ENCODE peak calls at places on chromosomes 2 and 18, in five cellular contexts. N, U, C, A and Z are unnamed samples.

GRCh38 chr2:109280804-109281203 is 151.8 kb downstream of the SH3RF3 start:
- DNase-seq in N (no peak), U (no peak), C (no peak), A (no peak), Z (no peak)

GRCh38 chr2:163800889-163801498 is 65.2 kb upstream of the FIGN start:
- DNase-seq in N (no peak), U (no peak), C (peak), A (no peak), Z (no peak)

GRCh38 chr18:54616220-54616848 is 25.3 kb downstream of the DYNAP start:
- DNase-seq in N (peak), U (no peak), C (no peak), A (no peak), Z (no peak)

GRCh38 chr2:106107509-106108131 is 86.5 kb downstream of the UXS1 start:
- DNase-seq in N (no peak), U (peak), C (no peak), A (no peak), Z (peak)

GRCh38 chr2:3628800-3629199 is 29.2 kb upstream of the ALLC start:
- DNase-seq in N (no peak), U (no peak), C (no peak), A (no peak), Z (no peak)

GRCh38 chr18:8662574-8663255 is 42.6 kb upstream of the MTCL1 start:
- DNase-seq in N (no peak), U (no peak), C (no peak), A (no peak), Z (no peak)

GRCh38 chr18:13542520-13542847 is 183.9 kb downstream of the FAM210A start:
- DNase-seq in N (no peak), U (no peak), C (no peak), A (no peak), Z (no peak)

GRCh38 chr2:215833531-215834162 is 179.7 kb downstream of the MREG start:
- DNase-seq in N (peak), U (no peak), C (no peak), A (no peak), Z (no peak)

GRCh38 chr2:73822276-73822675 is 6.5 kb upstream of the STAMBP start:
- DNase-seq in N (no peak), U (no peak), C (no peak), A (no peak), Z (no peak)

GRCh38 chr2:23287250-23287704 is 97.7 kb upstream of the KLHL29 start:
- DNase-seq in N (no peak), U (no peak), C (no peak), A (no peak), Z (no peak)

GRCh38 chr2:96509114-96509846 is 4.1 kb upstream of the NEURL3 start:
- DNase-seq in N (peak), U (no peak), C (peak), A (peak), Z (peak)